ENCODE peak calls at places on chromosomes 1 and 21, in five cellular contexts. A is mammary epithelial cell; W is T47D; X is stimulated activated CD4-positive, alpha-beta T cell treated with anti-CD3 and anti-CD28 coated beads, Interleukin-4, amount 100 ng/mL, for 48 hours; E is epithelial cell of esophagus. D is an unnamed sample.

GRCh38 chr1:31436596-31437432 is 23.8 kb downstream of the SERINC2 start:
- DNase-seq in A (no peak), W (no peak), X (no peak), E (no peak), D (no peak)

GRCh38 chr1:227947678-227948492 is at the start of gene WNT9A:
- DNase-seq in A (peak; percentile 48), W (peak; percentile 95), X (no peak), E (peak; percentile 45), D (no peak)

GRCh38 chr1:44433209-44433608 is 28.2 kb downstream of the RNF220 start:
- DNase-seq in A (no peak), W (no peak), X (no peak), E (no peak), D (no peak)

GRCh38 chr21:16912075-16912474 is 600.8 kb upstream of the CXADR start:
- DNase-seq in A (no peak), W (no peak), X (no peak), E (peak; percentile 32), D (no peak)

GRCh38 chr1:53608071-53608470 is 130.9 kb downstream of the GLIS1 start:
- DNase-seq in A (no peak), W (no peak), X (no peak), E (no peak), D (no peak)

GRCh38 chr1:198096390-198096789 is 60.4 kb upstream of the NEK7 start:
- DNase-seq in A (no peak), W (no peak), X (no peak), E (no peak), D (no peak)

GRCh38 chr1:218349365-218350021 is 4.4 kb downstream of the TGFB2 start:
- DNase-seq in A (no peak), W (no peak), X (no peak), E (no peak), D (no peak)

GRCh38 chr1:21966247-21967000 is 10.4 kb upstream of the CELA3B start:
- DNase-seq in A (peak; percentile 85), W (no peak), X (no peak), E (peak; percentile 89), D (no peak)

GRCh38 chr1:200795151-200795550 is 56.5 kb downstream of the CAMSAP2 start:
- DNase-seq in A (peak; percentile 20), W (no peak), X (no peak), E (no peak), D (no peak)

GRCh38 chr1:42484382-42484781 is 21.3 kb downstream of the CCDC30 start:
- DNase-seq in A (peak; percentile 86), W (no peak), X (no peak), E (peak; percentile 95), D (no peak)

GRCh38 chr21:43884861-43885370 is 19.9 kb downstream of the AGPAT3 start:
- DNase-seq in A (no peak), W (no peak), X (no peak), E (no peak), D (no peak)

GRCh38 chr1:118294817-118295486 is 109.9 kb upstream of the SPAG17 start:
- DNase-seq in A (no peak), W (no peak), X (no peak), E (no peak), D (no peak)

GRCh38 chr1:63621698-63622097 is 28.5 kb downstream of the PGM1 start:
- DNase-seq in A (no peak), W (no peak), X (no peak), E (peak; percentile 42), D (peak; percentile 9)

GRCh38 chr1:102733491-102734236 is 374.7 kb downstream of the COL11A1 start:
- DNase-seq in A (no peak), W (no peak), X (no peak), E (no peak), D (no peak)

GRCh38 chr1:220528679-220529529 is 968 bp downstream of the MARK1 start:
- DNase-seq in A (peak; percentile 36), W (no peak), X (no peak), E (peak; percentile 33), D (peak; percentile 9)

GRCh38 chr1:119253366-119253765 is 112.9 kb upstream of the WARS2 start:
- DNase-seq in A (peak; percentile 31), W (no peak), X (no peak), E (peak; percentile 68), D (no peak)

GRCh38 chr1:36327421-36328087 is 4.1 kb upstream of the EVA1B start:
- DNase-seq in A (peak; percentile 33), W (no peak), X (no peak), E (peak; percentile 88), D (no peak)

GRCh38 chr21:36916718-36917117 is 49.8 kb downstream of the HLCS start:
- DNase-seq in A (no peak), W (no peak), X (no peak), E (no peak), D (no peak)

GRCh38 chr1:72278461-72278860 is 3.9 kb downstream of the NEGR1 start:
- DNase-seq in A (no peak), W (no peak), X (no peak), E (no peak), D (no peak)

GRCh38 chr21:45829566-45830147 is 151.9 kb upstream of the COL6A1 start:
- DNase-seq in A (no peak), W (no peak), X (no peak), E (no peak), D (no peak)

GRCh38 chr1:154621875-154622274 is 13.9 kb upstream of the ADAR start:
- DNase-seq in A (no peak), W (no peak), X (no peak), E (no peak), D (no peak)

D was measured in hippocampal formation.